ENCODE peak calls at places on chromosomes 5 and 9, in five cellular contexts. R is adrenal gland; J is effector memory CD4-positive, alpha-beta T cell; S is HCT116; I is tibial artery. E is an unnamed sample.

GRCh38 chr5:179124853-179125788 is 64.9 kb downstream of the ZNF354C start:
- DNase-seq in J (no peak), I (peak), R (no peak), S (no peak), E (peak)

GRCh38 chr5:176364765-176365662 is at the start of gene ARL10:
- DNase-seq in I (peak), R (no peak), J (peak), S (no peak), E (no peak)

GRCh38 chr5:78638973-78639669 is 9.5 kb downstream of the LHFPL2 start:
- DNase-seq in I (no peak), R (no peak), J (no peak), S (no peak), E (no peak)

GRCh38 chr5:130995254-130995515 is 169.9 kb downstream of the HINT1 start:
- DNase-seq in R (no peak), S (no peak), I (no peak), J (no peak), E (no peak)

GRCh38 chr9:71758785-71759184 is 9.5 kb downstream of the CEMIP2 start:
- DNase-seq in S (peak), I (no peak), J (no peak), R (no peak), E (no peak)

GRCh38 chr9:82535432-82535998 is 527.4 kb downstream of the RASEF start:
- DNase-seq in R (no peak), I (no peak), J (no peak), S (no peak), E (no peak)

GRCh38 chr9:71752352-71752751 is 16.0 kb downstream of the CEMIP2 start:
- DNase-seq in R (no peak), S (no peak), I (no peak), J (no peak), E (no peak)

GRCh38 chr9:130026583-130027427 is 16.2 kb downstream of the FNBP1 start:
- DNase-seq in R (no peak), I (no peak), S (no peak), J (no peak), E (no peak)

GRCh38 chr5:1724822-1725602 is 74.6 kb downstream of the MRPL36 start:
- DNase-seq in I (peak), R (no peak), J (no peak), S (no peak), E (peak)

GRCh38 chr5:150298701-150299451 is 3.8 kb downstream of the ARSI start:
- DNase-seq in S (no peak), J (no peak), R (no peak), I (no peak), E (no peak)
- H3K27ac ChIP-seq in S (no peak), J (no peak), R (no peak), I (peak), E (no peak)

DNA sequence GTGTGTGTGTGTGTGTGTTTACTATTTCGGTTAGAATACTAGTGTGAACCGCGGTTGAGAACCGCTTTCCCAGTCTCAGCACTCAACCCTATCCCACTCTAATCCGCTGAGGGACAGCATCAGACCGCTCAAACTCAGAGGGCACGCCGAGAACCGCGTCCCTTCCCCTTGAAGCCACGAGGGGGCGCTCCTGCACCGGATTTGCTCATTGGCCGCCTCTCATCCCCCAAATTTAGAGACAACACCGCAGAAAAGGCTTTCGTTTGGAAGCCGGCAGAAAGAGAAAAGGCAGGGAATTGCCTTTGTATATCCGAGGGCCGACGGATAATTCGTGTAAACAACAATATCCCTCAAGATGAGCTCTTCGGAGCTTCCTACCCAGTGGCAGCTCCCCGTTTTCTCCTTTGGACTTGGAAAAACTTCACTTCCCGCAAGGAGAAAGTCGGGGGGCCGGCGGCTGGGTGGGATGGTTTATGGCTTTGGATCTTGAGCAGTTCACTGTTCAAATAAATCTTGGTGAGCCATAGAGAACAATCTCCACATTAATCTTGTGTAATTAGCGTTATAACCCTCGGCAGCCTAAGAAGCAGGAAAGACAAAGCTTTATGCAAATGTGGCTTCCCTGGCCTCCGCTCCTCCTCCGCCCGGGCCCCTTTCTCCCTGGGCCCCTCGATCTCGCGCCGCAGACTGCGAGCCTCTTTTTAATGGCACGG is 296.7 kb downstream of the PARP8 start:
- DNase-seq in R (peak), J (peak), S (peak), I (peak), E (peak)
- H3K27ac ChIP-seq in R (no peak), J (no peak), S (no peak), I (no peak), E (no peak)

GRCh38 chr5:95816341-95816740 is 6.2 kb downstream of the GLRX start:
- DNase-seq in R (no peak), I (no peak), S (no peak), J (no peak), E (no peak)

GRCh38 chr5:95818181-95819147 is 4.1 kb downstream of the GLRX start:
- DNase-seq in J (no peak), S (no peak), I (no peak), R (no peak), E (no peak)

GRCh38 chr5:95815143-95815729 is 7.3 kb downstream of the GLRX start:
- DNase-seq in R (no peak), I (no peak), J (no peak), S (no peak), E (no peak)

GRCh38 chr5:95817430-95817829 is 5.1 kb downstream of the GLRX start:
- DNase-seq in R (peak), I (no peak), S (no peak), J (peak), E (no peak)

DNA sequence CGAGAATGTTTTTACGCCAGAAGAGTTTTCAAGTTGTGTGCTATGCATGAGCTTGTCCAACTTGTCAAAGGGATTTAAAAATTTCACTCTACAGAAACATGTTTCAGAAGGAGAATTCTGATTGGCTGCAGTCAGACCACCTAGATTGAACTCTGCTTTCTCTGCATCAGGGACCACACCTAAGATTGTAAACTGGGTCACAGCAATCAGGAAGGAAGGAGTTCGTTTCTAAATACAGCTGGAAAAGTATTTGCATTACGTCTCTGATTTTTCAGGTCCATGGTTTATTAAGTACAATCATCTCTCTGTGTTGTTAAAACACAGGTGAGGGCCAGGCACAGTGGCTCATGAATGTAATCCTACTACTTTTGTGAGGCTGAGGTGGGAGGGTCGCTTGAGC is 5.7 kb downstream of the GLRX start:
- DNase-seq in R (no peak), J (no peak), I (no peak), S (no peak), E (no peak)
- H3K27ac ChIP-seq in R (no peak), J (peak), I (no peak), S (no peak), E (no peak)

GRCh38 chr5:74580729-74581110 is 59.8 kb downstream of the ENC1 start:
- DNase-seq in S (no peak), I (no peak), R (no peak), J (no peak), E (no peak)
- H3K27ac ChIP-seq in S (no peak), I (no peak), R (no peak), J (no peak), E (no peak)

DNA sequence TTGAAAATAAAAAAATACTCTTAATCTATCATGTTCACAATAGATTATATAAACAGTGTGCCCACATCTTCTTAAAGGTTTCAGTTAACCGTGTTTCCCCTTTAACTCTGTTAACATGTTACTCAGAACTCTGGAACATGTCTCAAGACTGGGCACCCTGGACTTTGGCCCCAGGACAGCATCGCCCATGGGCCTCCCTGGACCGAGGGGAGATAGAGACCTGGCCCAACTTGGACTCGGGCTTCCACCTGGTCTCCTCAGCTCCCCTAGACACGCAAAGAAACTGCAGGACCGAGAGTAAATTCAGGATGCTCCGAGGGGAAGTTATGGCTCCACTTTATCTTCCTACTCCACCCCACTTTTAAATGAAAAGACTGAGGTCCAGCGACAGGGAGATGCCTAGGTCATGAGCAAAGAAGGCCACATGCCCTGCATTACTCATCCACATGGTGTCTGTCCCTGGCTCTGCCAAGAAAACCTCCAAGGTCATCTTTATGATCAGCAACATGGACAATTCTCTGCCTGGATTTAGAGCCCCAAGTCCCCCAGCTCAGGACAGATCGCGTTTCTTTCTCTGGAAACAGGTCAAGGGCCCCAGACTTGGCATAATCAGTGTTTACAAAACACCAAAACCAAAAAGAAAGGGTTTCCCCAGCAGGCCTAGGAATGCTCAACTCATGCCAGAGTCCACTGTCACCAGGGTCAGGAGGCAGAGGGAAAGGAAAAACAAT is 17.3 kb downstream of the GPX3 start:
- DNase-seq in I (peak), R (peak), J (no peak), S (no peak), E (no peak)
- H3K27ac ChIP-seq in I (peak), R (peak), J (no peak), S (no peak), E (peak)

GRCh38 chr5:57383093-57383861 is 99.3 kb downstream of the ACTBL2 start:
- DNase-seq in J (no peak), R (peak), I (no peak), S (peak), E (no peak)
- H3K27ac ChIP-seq in J (no peak), R (no peak), I (peak), S (peak), E (no peak)

E was measured in suprapubic skin.